ENCODE peak calls at places on chromosomes 6 and 20, in ten cellular contexts. G, Y, F, W, M, X, Q, L, B and E are unnamed samples.

GRCh38 chr20:57996936-57997629 is 231.4 kb downstream of the ANKRD60 start:
- DNase-seq in W (no peak), B (no peak), Q (no peak), Y (no peak), L (peak; percentile 11), F (peak; percentile 75), M (peak; percentile 76), X (peak; percentile 40), G (no peak), E (no peak)

GRCh38 chr6:29631860-29632731 is 887 bp downstream of the GABBR1 start:
- DNase-seq in Q (peak; percentile 79), G (no peak), L (peak; percentile 54), B (peak; percentile 58), M (peak; percentile 63), W (peak; percentile 74), F (peak; percentile 67), X (peak; percentile 47), Y (peak; percentile 71), E (no peak)

GRCh38 chr6:3764516-3765333 is 13.2 kb upstream of the PXDC1 start:
- DNase-seq in L (no peak), Y (no peak), B (no peak), G (peak; percentile 14), X (no peak), M (no peak), W (no peak), Q (no peak), F (no peak), E (no peak)

GRCh38 chr6:97819680-97820079 is 536.7 kb upstream of the MMS22L start:
- DNase-seq in X (no peak), G (no peak), M (no peak), W (no peak), Q (peak; percentile 34), Y (no peak), L (no peak), B (peak; percentile 24), F (no peak), E (no peak)

GRCh38 chr6:157773248-157773773 is 49.7 kb upstream of the SNX9 start:
- DNase-seq in G (no peak), F (no peak), X (no peak), M (no peak), B (no peak), Y (no peak), W (no peak), L (no peak), Q (no peak), E (no peak)

GRCh38 chr6:29723666-29724588 is 693 bp downstream of the HLA-F start:
- DNase-seq in B (no peak), Y (no peak), M (no peak), Q (no peak), L (peak; percentile 17), G (no peak), F (no peak), W (peak; percentile 93), X (no peak), E (no peak)

GRCh38 chr20:36439040-36439730 is 102.1 kb upstream of the MYL9 start:
- DNase-seq in M (peak; percentile 46), G (peak; percentile 56), B (peak; percentile 81), F (peak; percentile 67), W (peak; percentile 88), Y (peak; percentile 39), Q (peak; percentile 76), L (peak; percentile 50), X (peak; percentile 71), E (no peak)

GRCh38 chr20:50191065-50191565 is 485 bp downstream of the CEBPB start:
- DNase-seq in Q (peak; percentile 73), Y (no peak), B (peak; percentile 28), G (peak; percentile 58), W (peak; percentile 87), F (peak; percentile 58), M (no peak), L (peak; percentile 44), X (no peak), E (no peak)

GRCh38 chr6:57159127-57159526 is 13.0 kb upstream of the BAG2 start:
- DNase-seq in F (no peak), Y (no peak), L (no peak), Q (no peak), G (no peak), M (no peak), B (no peak), W (no peak), X (no peak), E (no peak)

GRCh38 chr6:55528624-55529023 is 50.4 kb downstream of the HMGCLL1 start:
- DNase-seq in F (no peak), M (peak; percentile 6), Y (no peak), B (no peak), W (no peak), X (no peak), Q (peak; percentile 9), G (peak; percentile 57), L (peak; percentile 33), E (no peak)

GRCh38 chr20:59017493-59018231 is 1.6 kb upstream of the TUBB1 start:
- DNase-seq in Q (no peak), W (peak; percentile 48), G (no peak), F (no peak), X (no peak), L (no peak), B (no peak), M (no peak), Y (no peak), E (no peak)

GRCh38 chr6:69719602-69720193 is 77.1 kb downstream of the LMBRD1 start:
- DNase-seq in B (no peak), Y (no peak), F (no peak), W (no peak), M (peak; percentile 20), X (no peak), L (peak; percentile 42), G (peak; percentile 68), Q (peak; percentile 60), E (no peak)

GRCh38 chr6:159212026-159212425 is 42.8 kb downstream of the FNDC1 start:
- DNase-seq in F (no peak), L (no peak), W (no peak), B (no peak), M (no peak), Y (no peak), Q (peak; percentile 18), X (no peak), G (no peak), E (no peak)

GRCh38 chr6:50699086-50699886 is 14.0 kb upstream of the TFAP2D start:
- DNase-seq in G (peak; percentile 30), X (no peak), F (no peak), Q (no peak), Y (no peak), M (peak; percentile 33), W (no peak), B (no peak), L (peak; percentile 8), E (no peak)

GRCh38 chr6:9126845-9127560 is 691.7 kb upstream of the SLC35B3 start:
- DNase-seq in B (no peak), M (peak; percentile 67), X (peak; percentile 23), F (peak; percentile 49), L (peak; percentile 32), Q (peak; percentile 8), Y (peak; percentile 60), W (no peak), G (no peak), E (no peak)

GRCh38 chr6:112606726-112607125 is 259.6 kb downstream of the RFPL4B start:
- DNase-seq in L (no peak), G (no peak), Y (no peak), B (no peak), W (no peak), M (no peak), F (no peak), X (no peak), Q (peak; percentile 39), E (no peak)

GRCh38 chr6:165662671-165663282 is at the start of gene PDE10A:
- DNase-seq in Q (no peak), X (peak; percentile 63), L (peak; percentile 23), F (no peak), W (no peak), M (peak; percentile 4), Y (no peak), B (peak; percentile 22), G (no peak), E (no peak)

GRCh38 chr6:74044417-74045096 is 348.6 kb downstream of the CD109 start:
- DNase-seq in Y (no peak), G (no peak), F (no peak), Q (no peak), M (peak; percentile 44), X (no peak), B (no peak), W (no peak), L (no peak), E (no peak)